ENCODE peak calls at places on chromosomes 7 and 10, in five cellular contexts. One of them, this sample, is unnamed.

GRCh38 chr10:71889388-71889987 is 38.4 kb upstream of the PSAP start:
- DNase-seq in PC-9: peak; percentile 37
- DNase-seq in BJ: no peak
- DNase-seq in EL: no peak
- DNase-seq in pancreas: no peak
- DNase-seq in this sample: no peak

GRCh38 chr10:25226775-25227682 is 52.2 kb downstream of the GPR158 start:
- DNase-seq in pancreas: no peak
- DNase-seq in PC-9: peak; percentile 23
- DNase-seq in BJ: no peak
- DNase-seq in EL: peak; percentile 29
- DNase-seq in this sample: no peak

GRCh38 chr7:130669051-130669700 is 628 bp upstream of the COPG2 start:
- DNase-seq in BJ: no peak
- DNase-seq in pancreas: no peak
- DNase-seq in PC-9: no peak
- DNase-seq in EL: no peak
- DNase-seq in this sample: no peak

GRCh38 chr7:5420108-5420840 is 3.4 kb downstream of the TNRC18 start:
- DNase-seq in BJ: no peak
- DNase-seq in pancreas: peak; percentile 59
- DNase-seq in EL: no peak
- DNase-seq in PC-9: no peak
- DNase-seq in this sample: no peak

GRCh38 chr10:11793762-11794479 is 29.2 kb upstream of the PROSER2 start:
- DNase-seq in pancreas: no peak
- DNase-seq in BJ: no peak
- DNase-seq in PC-9: peak; percentile 86
- DNase-seq in EL: peak; percentile 93
- DNase-seq in this sample: no peak

GRCh38 chr10:124354411-124355382 is 64.0 kb downstream of the OAT start:
- DNase-seq in pancreas: no peak
- DNase-seq in BJ: peak; percentile 45
- DNase-seq in EL: peak; percentile 75
- DNase-seq in PC-9: peak; percentile 35
- DNase-seq in this sample: peak; percentile 6

GRCh38 chr10:52391927-52392602 is 78.0 kb downstream of the DKK1 start:
- DNase-seq in BJ: no peak
- DNase-seq in EL: no peak
- DNase-seq in PC-9: peak; percentile 15
- DNase-seq in pancreas: no peak
- DNase-seq in this sample: no peak

GRCh38 chr7:79683916-79684315 is 230.4 kb upstream of the MAGI2 start:
- DNase-seq in PC-9: no peak
- DNase-seq in EL: no peak
- DNase-seq in pancreas: no peak
- DNase-seq in BJ: no peak
- DNase-seq in this sample: no peak

GRCh38 chr10:58590152-58590551 is 77.5 kb downstream of the BICC1 start:
- DNase-seq in EL: peak; percentile 96
- DNase-seq in pancreas: no peak
- DNase-seq in PC-9: no peak
- DNase-seq in BJ: peak; percentile 98
- DNase-seq in this sample: peak; percentile 87

GRCh38 chr7:129951076-129952011 is 1.4 kb downstream of the UBE2H start:
- DNase-seq in BJ: no peak
- DNase-seq in EL: peak; percentile 25
- DNase-seq in PC-9: no peak
- DNase-seq in pancreas: no peak
- DNase-seq in this sample: no peak

GRCh38 chr7:50793115-50793946 is 10.6 kb upstream of the GRB10 start:
- DNase-seq in PC-9: peak; percentile 72
- DNase-seq in EL: peak; percentile 65
- DNase-seq in BJ: no peak
- DNase-seq in pancreas: peak; percentile 84
- DNase-seq in this sample: no peak

GRCh38 chr10:103692421-103693069 is 162.8 kb downstream of the SH3PXD2A start:
- DNase-seq in EL: no peak
- DNase-seq in PC-9: no peak
- DNase-seq in pancreas: no peak
- DNase-seq in BJ: no peak
- DNase-seq in this sample: no peak

GRCh38 chr7:140646931-140647647 is 6.5 kb upstream of the DENND2A start:
- DNase-seq in pancreas: no peak
- DNase-seq in EL: peak; percentile 54
- DNase-seq in PC-9: no peak
- DNase-seq in BJ: no peak
- DNase-seq in this sample: no peak